ENCODE peak calls at places on chromosomes 13 and 19, in ten cellular contexts. D is T-cell; P is sciatic nerve; H is HepG2; L is SK-N-SH treated with all-trans-retinoic acid at 6 μM for 48 hours; K is heart right ventricle; R is aorta; U is heart left ventricle; N is activated CD8-positive, alpha-beta T cell treated with anti-CD3 and anti-CD28 coated beads for 36 hours; Y is CD8-positive, alpha-beta T cell. J is an unnamed sample.

GRCh38 chr19:17404015-17404414 is 1.4 kb downstream of the BST2 start:
- ATAC-seq in D (no peak), P (no peak), H (no peak), L (no peak), K (no peak), R (no peak), U (no peak), N (no peak), Y (no peak), J (no peak)

GRCh38 chr19:57310792-57311191 is 9.5 kb upstream of the ZNF543 start:
- ATAC-seq in D (no peak), P (no peak), H (peak; percentile 65), L (no peak), K (no peak), R (no peak), U (no peak), N (no peak), Y (no peak), J (no peak)

GRCh38 chr19:5380215-5380919 is 39.8 kb upstream of the PTPRS start:
- ATAC-seq in D (no peak), P (no peak), H (no peak), L (no peak), K (no peak), R (no peak), U (no peak), N (no peak), Y (no peak), J (no peak)

GRCh38 chr13:105627270-105627669 is 908.2 kb downstream of the EFNB2 start:
- ATAC-seq in D (no peak), P (peak; percentile 90), H (no peak), L (no peak), K (no peak), R (peak; percentile 60), U (no peak), N (no peak), Y (no peak), J (no peak)

GRCh38 chr13:23378009-23378632 is 55.4 kb downstream of the SACS start:
- ATAC-seq in D (no peak), P (peak; percentile 64), H (no peak), L (peak; percentile 66), K (no peak), R (peak; percentile 66), U (peak; percentile 23), N (peak; percentile 26), Y (no peak), J (no peak)

GRCh38 chr13:50463662-50464061 is 379.8 kb downstream of the DLEU7 start:
- ATAC-seq in D (no peak), P (no peak), H (no peak), L (no peak), K (no peak), R (no peak), U (no peak), N (no peak), Y (no peak), J (no peak)

GRCh38 chr13:99042851-99043250 is 65.0 kb upstream of the DOCK9 start:
- ATAC-seq in D (no peak), P (no peak), H (no peak), L (no peak), K (no peak), R (peak; percentile 40), U (no peak), N (no peak), Y (no peak), J (no peak)

GRCh38 chr13:108269601-108270328 is at the start of gene TNFSF13B:
- ATAC-seq in D (peak; percentile 70), P (peak; percentile 88), H (peak; percentile 100), L (no peak), K (no peak), R (peak; percentile 66), U (peak; percentile 78), N (peak; percentile 86), Y (peak; percentile 64), J (peak; percentile 40)

GRCh38 chr19:40932008-40932959 is 50.3 kb upstream of the CYP2A7 start:
- ATAC-seq in D (no peak), P (no peak), H (no peak), L (no peak), K (no peak), R (no peak), U (no peak), N (no peak), Y (no peak), J (no peak)

GRCh38 chr19:45670670-45671453 is 2.8 kb downstream of the GIPR start:
- ATAC-seq in D (peak; percentile 32), P (peak; percentile 43), H (peak; percentile 36), L (peak; percentile 75), K (peak; percentile 62), R (peak; percentile 65), U (peak; percentile 67), N (peak; percentile 61), Y (peak; percentile 37), J (peak; percentile 34)

GRCh38 chr13:99258210-99258860 is at the start of gene GPR18:
- ATAC-seq in D (peak; percentile 85), P (no peak), H (no peak), L (no peak), K (no peak), R (no peak), U (no peak), N (peak; percentile 74), Y (peak; percentile 77), J (no peak)

GRCh38 chr13:65592757-65593156 is 1637.4 kb downstream of the PCDH9 start:
- ATAC-seq in D (no peak), P (no peak), H (no peak), L (peak; percentile 12), K (no peak), R (no peak), U (no peak), N (no peak), Y (no peak), J (no peak)

GRCh38 chr13:101919541-101920306 is 467.2 kb downstream of the ITGBL1 start:
- ATAC-seq in D (no peak), P (peak; percentile 67), H (no peak), L (no peak), K (peak; percentile 44), R (no peak), U (peak; percentile 60), N (no peak), Y (no peak), J (no peak)

GRCh38 chr19:37980419-37980975 is 73.5 kb downstream of the SIPA1L3 start:
- ATAC-seq in D (no peak), P (peak; percentile 55), H (no peak), L (no peak), K (no peak), R (peak; percentile 42), U (no peak), N (no peak), Y (no peak), J (no peak)

GRCh38 chr19:19816679-19817078 is 4.9 kb downstream of the ZNF506 start:
- ATAC-seq in D (no peak), P (peak; percentile 54), H (no peak), L (no peak), K (no peak), R (peak; percentile 66), U (no peak), N (no peak), Y (no peak), J (no peak)

GRCh38 chr19:6887326-6887725 is at the start of gene ADGRE1:
- ATAC-seq in D (no peak), P (peak; percentile 24), H (no peak), L (no peak), K (no peak), R (no peak), U (no peak), N (peak; percentile 65), Y (no peak), J (no peak)

GRCh38 chr19:40933025-40933424 is 51.0 kb upstream of the CYP2A7 start:
- ATAC-seq in D (no peak), P (no peak), H (no peak), L (no peak), K (no peak), R (no peak), U (no peak), N (no peak), Y (no peak), J (no peak)

GRCh38 chr13:23778879-23779278 is 110.3 kb downstream of the MIPEP start:
- ATAC-seq in D (no peak), P (no peak), H (peak; percentile 100), L (no peak), K (no peak), R (no peak), U (no peak), N (no peak), Y (no peak), J (peak; percentile 28)

GRCh38 chr13:32254916-32255743 is 60.0 kb downstream of the ZAR1L start:
- ATAC-seq in D (no peak), P (no peak), H (peak; percentile 59), L (no peak), K (peak; percentile 5), R (no peak), U (peak; percentile 4), N (no peak), Y (no peak), J (no peak)

GRCh38 chr19:3699071-3699740 is 1.1 kb downstream of the PIP5K1C start:
- ATAC-seq in D (no peak), P (peak; percentile 76), H (peak; percentile 18), L (peak; percentile 69), K (peak; percentile 40), R (peak; percentile 53), U (peak; percentile 70), N (no peak), Y (no peak), J (peak; percentile 54)

GRCh38 chr13:51113186-51113881 is 2.3 kb upstream of the C13orf42 start:
- ATAC-seq in D (no peak), P (no peak), H (no peak), L (no peak), K (no peak), R (no peak), U (no peak), N (no peak), Y (no peak), J (no peak)

GRCh38 chr19:14183741-14184395 is 22.1 kb downstream of the ADGRL1 start:
- ATAC-seq in D (no peak), P (peak; percentile 44), H (peak; percentile 29), L (no peak), K (no peak), R (peak; percentile 12), U (peak; percentile 19), N (no peak), Y (no peak), J (no peak)

GRCh38 chr13:79392882-79393563 is 13.0 kb downstream of the RBM26 start:
- ATAC-seq in D (peak; percentile 64), P (no peak), H (peak; percentile 18), L (peak; percentile 30), K (no peak), R (no peak), U (no peak), N (peak; percentile 81), Y (peak; percentile 65), J (no peak)

GRCh38 chr19:48635263-48635965 is 1.8 kb downstream of the DBP start:
- ATAC-seq in D (peak; percentile 6), P (peak; percentile 33), H (peak; percentile 17), L (peak; percentile 5), K (peak; percentile 33), R (peak; percentile 60), U (peak; percentile 37), N (peak; percentile 31), Y (peak; percentile 18), J (peak; percentile 11)

GRCh38 chr13:33644607-33645543 is 173.1 kb upstream of the RFC3 start:
- ATAC-seq in D (no peak), P (peak; percentile 73), H (no peak), L (no peak), K (no peak), R (peak; percentile 64), U (peak; percentile 51), N (peak; percentile 76), Y (no peak), J (peak; percentile 60)

GRCh38 chr19:10796653-10797052 is 39.4 kb downstream of the TMED1 start:
- ATAC-seq in D (no peak), P (no peak), H (no peak), L (no peak), K (no peak), R (no peak), U (no peak), N (no peak), Y (no peak), J (no peak)

GRCh38 chr13:54573186-54573585 is 1544.6 kb downstream of the OLFM4 start:
- ATAC-seq in D (no peak), P (no peak), H (no peak), L (no peak), K (no peak), R (no peak), U (no peak), N (no peak), Y (no peak), J (no peak)

GRCh38 chr13:110869231-110869804 is 45.6 kb downstream of the ANKRD10 start:
- ATAC-seq in D (no peak), P (peak; percentile 24), H (no peak), L (no peak), K (peak; percentile 24), R (peak; percentile 8), U (peak; percentile 79), N (no peak), Y (no peak), J (no peak)

J was measured in gastroesophageal sphincter.